ENCODE peak calls at places on chromosomes 6 and 20, in six cellular contexts. One of them, this sample, is unnamed.

GRCh38 chr6:126318797-126319196 is 21.1 kb upstream of the CENPW start:
- DNase-seq in activated naive CD4-positive, alpha-beta T cell: no peak
- DNase-seq in K562: no peak
- DNase-seq in H9: no peak
- DNase-seq in putamen: no peak
- DNase-seq in GM19239: no peak
- DNase-seq in this sample: no peak

GRCh38 chr6:152091851-152092341 is 284.4 kb downstream of the ESR1 start:
- DNase-seq in activated naive CD4-positive, alpha-beta T cell: no peak
- DNase-seq in H9: no peak
- DNase-seq in putamen: no peak
- DNase-seq in GM19239: no peak
- DNase-seq in K562: no peak
- DNase-seq in this sample: no peak

GRCh38 chr20:20741067-20742045 is 28.9 kb upstream of the RALGAPA2 start:
- DNase-seq in GM19239: no peak
- DNase-seq in putamen: no peak
- DNase-seq in activated naive CD4-positive, alpha-beta T cell: no peak
- DNase-seq in K562: no peak
- DNase-seq in H9: no peak
- DNase-seq in this sample: no peak

GRCh38 chr6:89483111-89483720 is 50.3 kb downstream of the ANKRD6 start:
- DNase-seq in GM19239: no peak
- DNase-seq in activated naive CD4-positive, alpha-beta T cell: no peak
- DNase-seq in putamen: peak
- DNase-seq in K562: no peak
- DNase-seq in H9: peak
- DNase-seq in this sample: no peak

GRCh38 chr6:157763129-157763893 is 59.7 kb upstream of the SNX9 start:
- DNase-seq in K562: peak
- DNase-seq in H9: peak
- DNase-seq in putamen: no peak
- DNase-seq in GM19239: no peak
- DNase-seq in activated naive CD4-positive, alpha-beta T cell: no peak
- DNase-seq in this sample: no peak

GRCh38 chr6:15382712-15383111 is 136.8 kb downstream of the JARID2 start:
- DNase-seq in GM19239: no peak
- DNase-seq in K562: no peak
- DNase-seq in activated naive CD4-positive, alpha-beta T cell: no peak
- DNase-seq in putamen: no peak
- DNase-seq in H9: no peak
- DNase-seq in this sample: no peak

GRCh38 chr6:168314029-168314420 is 5.6 kb downstream of the DACT2 start:
- DNase-seq in K562: no peak
- DNase-seq in H9: no peak
- DNase-seq in activated naive CD4-positive, alpha-beta T cell: no peak
- DNase-seq in putamen: no peak
- DNase-seq in GM19239: no peak
- DNase-seq in this sample: no peak

GRCh38 chr6:75268121-75268987 is 16.2 kb downstream of the TMEM30A start:
- DNase-seq in K562: no peak
- DNase-seq in putamen: no peak
- DNase-seq in activated naive CD4-positive, alpha-beta T cell: no peak
- DNase-seq in H9: peak
- DNase-seq in GM19239: no peak
- DNase-seq in this sample: no peak

GRCh38 chr6:98574991-98575390 is 259.4 kb upstream of the POU3F2 start:
- DNase-seq in K562: no peak
- DNase-seq in putamen: peak
- DNase-seq in GM19239: no peak
- DNase-seq in H9: no peak
- DNase-seq in activated naive CD4-positive, alpha-beta T cell: no peak
- DNase-seq in this sample: peak

This sample was measured in pons.